ENCODE peak calls at places on chromosomes 16 and 17, in eight cellular contexts. B is LHCN-M2; E is head of caudate nucleus; V is midbrain; M is activated CD4-positive, alpha-beta memory T cell treated with anti-CD3 and anti-CD28 coated beads for 36 hours; A is adrenal gland; W is DMS 273 treated with DMSO at 0.1 percent for 48 hours; I is HAP-1. N is an unnamed sample.

GRCh38 chr17:58520843-58521430 is 6.5 kb upstream of the MTMR4 start:
- DNase-seq in B (no peak), A (no peak), M (peak; percentile 21), W (no peak), E (peak; percentile 44), I (peak; percentile 62), V (peak; percentile 14), N (peak; percentile 76)

GRCh38 chr17:1555618-1556471 is 6.7 kb downstream of the PITPNA start:
- DNase-seq in B (no peak), A (peak; percentile 51), E (no peak), W (no peak), V (no peak), I (no peak), M (no peak), N (no peak)

GRCh38 chr16:12600536-12601256 is 203.0 kb downstream of the CPPED1 start:
- DNase-seq in I (no peak), V (no peak), M (no peak), E (no peak), A (no peak), W (no peak), B (no peak), N (no peak)

GRCh38 chr16:16890964-16891363 is 512.0 kb downstream of the NPIPA7 start:
- DNase-seq in B (no peak), A (no peak), I (no peak), W (no peak), E (no peak), V (no peak), M (no peak), N (peak; percentile 26)

GRCh38 chr17:40548491-40548981 is 16.7 kb downstream of the CCR7 start:
- DNase-seq in V (no peak), W (no peak), A (no peak), I (no peak), E (no peak), B (no peak), M (no peak), N (no peak)

GRCh38 chr16:28193530-28194423 is 18.0 kb downstream of the XPO6 start:
- DNase-seq in B (peak; percentile 86), V (no peak), W (no peak), I (peak; percentile 40), E (no peak), M (peak; percentile 75), A (no peak), N (peak; percentile 77)

GRCh38 chr17:5587431-5588032 is 3.2 kb upstream of the NLRP1 start:
- DNase-seq in A (peak; percentile 56), M (peak; percentile 45), W (peak; percentile 13), V (peak; percentile 82), I (peak; percentile 54), B (peak; percentile 79), E (peak; percentile 52), N (peak; percentile 85)

GRCh38 chr17:59366040-59366757 is 34.7 kb downstream of the YPEL2 start:
- DNase-seq in W (no peak), E (no peak), M (no peak), I (peak; percentile 12), A (no peak), B (peak; percentile 19), V (no peak), N (peak; percentile 98)

GRCh38 chr17:34114174-34114573 is 140.9 kb upstream of the CCL2 start:
- DNase-seq in B (no peak), M (no peak), I (no peak), E (no peak), A (no peak), V (no peak), W (no peak), N (no peak)

GRCh38 chr17:72930031-72930430 is 162.5 kb downstream of the SLC39A11 start:
- DNase-seq in E (no peak), W (no peak), I (no peak), M (no peak), A (no peak), B (no peak), V (no peak), N (no peak)

GRCh38 chr17:47317119-47317518 is 6.6 kb upstream of the EFCAB13 start:
- DNase-seq in A (no peak), W (no peak), I (no peak), B (no peak), V (no peak), E (no peak), M (no peak), N (no peak)

GRCh38 chr16:7246578-7246977 is 86.1 kb upstream of the RBFOX1 start:
- DNase-seq in E (no peak), V (no peak), I (no peak), M (no peak), B (peak; percentile 1), W (no peak), A (peak; percentile 1), N (peak; percentile 57)

GRCh38 chr17:79740413-79740812 is 9.7 kb downstream of the ENPP7 start:
- DNase-seq in I (no peak), V (no peak), M (no peak), E (no peak), B (no peak), A (no peak), W (no peak), N (peak; percentile 56)

GRCh38 chr17:55833311-55833710 is 82.5 kb downstream of the PCTP start:
- DNase-seq in A (no peak), M (no peak), B (no peak), V (no peak), E (no peak), I (no peak), W (no peak), N (no peak)

GRCh38 chr17:43401293-43401692 is 2.5 kb downstream of the ARL4D start:
- DNase-seq in B (peak; percentile 97), E (no peak), I (no peak), W (no peak), M (no peak), A (peak; percentile 72), V (no peak), N (no peak)

GRCh38 chr16:23579371-23579770 is 16.7 kb downstream of the NDUFAB1 start:
- DNase-seq in B (no peak), V (no peak), A (no peak), E (no peak), W (no peak), M (no peak), I (no peak), N (no peak)

GRCh38 chr16:14405611-14406537 is 224.2 kb downstream of the PARN start:
- DNase-seq in W (no peak), I (peak; percentile 59), E (no peak), V (no peak), B (peak; percentile 12), A (no peak), M (peak; percentile 32), N (peak; percentile 72)

GRCh38 chr17:40314557-40314953 is 5.6 kb downstream of the RARA start:
- DNase-seq in E (peak; percentile 79), V (no peak), A (peak; percentile 99), B (peak; percentile 95), I (no peak), W (peak; percentile 63), M (peak; percentile 95), N (no peak)

GRCh38 chr17:10633738-10634379 is 23.2 kb downstream of the MYH3 start:
- DNase-seq in E (no peak), B (no peak), V (no peak), I (no peak), W (no peak), A (no peak), M (peak; percentile 37), N (no peak)

GRCh38 chr16:68155425-68155824 is 70.3 kb downstream of the NFATC3 start:
- DNase-seq in V (no peak), W (no peak), E (no peak), B (no peak), A (no peak), M (no peak), I (no peak), N (no peak)

GRCh38 chr17:75194879-75195278 is 10.6 kb upstream of the NUP85 start:
- DNase-seq in A (no peak), W (no peak), V (no peak), I (no peak), B (peak; percentile 34), M (no peak), E (no peak), N (no peak)